ENCODE peak calls at places on chromosomes 12 and 14, in eight cellular contexts. G is HFF-Myc, Q is GM06990, W is fibroblast of lung, S is A673, I is neural crest cell, P is fibroblast of mammary gland, E is GM13976. K is an unnamed sample.
A peak's percentile ranks its signal among the peaks of the same experiment; 100 is the strongest.

GRCh38 chr12:91098942-91099341 is 12.4 kb downstream of the LUM start:
- DNase-seq in G (peak; percentile 80), Q (no peak), W (peak; percentile 95), S (no peak), I (no peak), P (peak; percentile 93), E (no peak), K (no peak)

GRCh38 chr14:78637903-78638302 is 467.7 kb downstream of the NRXN3 start:
- DNase-seq in G (no peak), Q (no peak), W (no peak), S (no peak), I (no peak), P (no peak), E (no peak), K (no peak)

GRCh38 chr14:68474741-68475140 is 318.1 kb downstream of the ZFP36L1 start:
- DNase-seq in G (no peak), Q (no peak), W (no peak), S (no peak), I (no peak), P (no peak), E (no peak), K (no peak)

GRCh38 chr12:122994781-122995502 is 14.5 kb downstream of the ARL6IP4 start:
- DNase-seq in G (no peak), Q (no peak), W (no peak), S (no peak), I (no peak), P (no peak), E (no peak), K (no peak)

GRCh38 chr14:68874746-68875155 is 81.9 kb upstream of the ZFP36L1 start:
- DNase-seq in G (no peak), Q (no peak), W (peak; percentile 28), S (no peak), I (no peak), P (no peak), E (no peak), K (no peak)

GRCh38 chr12:65879878-65880277 is 55.6 kb downstream of the HMGA2 start:
- DNase-seq in G (no peak), Q (no peak), W (peak; percentile 95), S (no peak), I (no peak), P (peak; percentile 88), E (no peak), K (no peak)

GRCh38 chr14:82366803-82367202 is 833.1 kb upstream of the SEL1L start:
- DNase-seq in G (no peak), Q (no peak), W (no peak), S (no peak), I (no peak), P (no peak), E (no peak), K (no peak)

GRCh38 chr14:99708449-99708848 is 24.4 kb downstream of the CYP46A1 start:
- DNase-seq in G (no peak), Q (no peak), W (no peak), S (no peak), I (no peak), P (no peak), E (no peak), K (no peak)

GRCh38 chr12:118424883-118425282 is 48.5 kb downstream of the SUDS3 start:
- DNase-seq in G (no peak), Q (no peak), W (no peak), S (no peak), I (no peak), P (no peak), E (no peak), K (no peak)

GRCh38 chr12:50102186-50102585 is 1.6 kb upstream of the GPD1 start:
- DNase-seq in G (no peak), Q (no peak), W (no peak), S (no peak), I (no peak), P (no peak), E (no peak), K (no peak)

GRCh38 chr12:50102648-50103309 is 1.0 kb upstream of the GPD1 start:
- DNase-seq in G (no peak), Q (no peak), W (no peak), S (no peak), I (no peak), P (peak; percentile 39), E (peak; percentile 49), K (no peak)

GRCh38 chr12:50100561-50100960 is 3.2 kb upstream of the GPD1 start:
- DNase-seq in G (no peak), Q (no peak), W (no peak), S (no peak), I (no peak), P (no peak), E (no peak), K (no peak)

GRCh38 chr12:50103351-50103750 is 457 bp upstream of the GPD1 start:
- DNase-seq in G (no peak), Q (no peak), W (no peak), S (no peak), I (no peak), P (no peak), E (no peak), K (no peak)

DNA sequence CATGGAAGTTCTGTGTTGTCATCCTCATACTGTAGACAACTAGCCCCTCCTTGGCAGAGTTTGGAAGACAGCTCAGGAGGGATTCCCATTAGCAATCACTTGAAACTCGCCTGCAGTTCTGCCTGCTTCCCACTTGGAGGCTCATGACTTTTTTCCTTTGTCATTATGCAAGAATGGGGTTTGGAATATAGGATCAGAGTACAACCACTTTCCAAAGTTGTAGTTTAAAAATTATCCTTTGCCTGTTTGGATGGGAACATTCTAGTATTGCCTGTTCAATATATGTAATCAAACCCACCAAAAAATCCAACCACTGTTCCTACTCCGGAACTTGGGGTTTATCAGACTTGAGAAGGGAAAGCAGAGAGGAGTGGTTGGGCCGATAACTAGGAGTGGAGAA is 2.1 kb upstream of the GPD1 start:
- DNase-seq in G (no peak), Q (no peak), W (peak; percentile 60), S (peak; percentile 73), I (no peak), P (peak; percentile 59), E (no peak), K (no peak)
- TF ChIP-seq CTCF in G (peak; percentile 54), Q (no peak), W (peak; percentile 75), S (peak; percentile 60), I (peak; percentile 59), P (peak; percentile 57), E (no peak), K (no peak)

GRCh38 chr14:51653096-51653814 is 1.5 kb downstream of the FRMD6 start:
- DNase-seq in G (no peak), Q (no peak), W (peak; percentile 89), S (peak; percentile 86), I (no peak), P (peak; percentile 77), E (no peak), K (peak; percentile 21)
- TF ChIP-seq CTCF in G (no peak), Q (peak; percentile 20), W (peak; percentile 56), S (peak; percentile 62), I (peak; percentile 54), P (peak; percentile 52), E (no peak), K (peak; percentile 46)

DNA sequence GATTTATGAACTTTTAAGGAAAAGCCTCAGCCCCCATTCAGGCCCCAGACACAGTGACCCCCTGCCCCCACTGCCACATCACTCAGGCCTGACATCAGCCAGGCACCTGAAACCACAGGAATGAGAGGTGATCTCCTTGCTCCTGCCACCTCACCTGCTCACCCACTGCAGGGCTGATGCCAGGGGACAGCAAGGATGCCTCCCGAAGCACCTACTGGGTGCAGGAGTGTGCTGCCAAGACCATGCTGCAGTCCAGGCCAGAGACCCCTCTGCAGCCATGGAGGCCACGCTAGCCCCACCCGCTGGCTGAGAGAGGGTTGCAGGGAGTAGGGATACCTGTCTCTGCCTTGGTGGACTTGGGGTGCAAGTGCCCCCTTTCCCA is 18.6 kb upstream of the KRT7 start:
- DNase-seq in G (no peak), Q (no peak), W (no peak), S (no peak), I (no peak), P (no peak), E (peak; percentile 26), K (no peak)
- TF ChIP-seq CTCF in G (no peak), Q (peak; percentile 13), W (peak; percentile 45), S (no peak), I (no peak), P (no peak), E (no peak), K (no peak)

GRCh38 chr12:29901585-29901984 is 117.8 kb upstream of the TMTC1 start:
- DNase-seq in G (no peak), Q (no peak), W (no peak), S (no peak), I (no peak), P (peak; percentile 1), E (no peak), K (no peak)
- TF ChIP-seq CTCF in G (no peak), Q (no peak), W (no peak), S (no peak), I (peak; percentile 19), P (peak; percentile 33), E (no peak), K (no peak)

GRCh38 chr12:7907009-7907408 is 29.0 kb downstream of the SLC2A3 start:
- DNase-seq in G (no peak), Q (no peak), W (peak; percentile 57), S (peak; percentile 73), I (peak; percentile 5), P (peak; percentile 64), E (peak; percentile 32), K (peak; percentile 59)
- TF ChIP-seq CTCF in G (peak; percentile 35), Q (peak; percentile 24), W (peak; percentile 52), S (peak; percentile 55), I (peak; percentile 61), P (peak; percentile 53), E (no peak), K (peak; percentile 33)

DNA sequence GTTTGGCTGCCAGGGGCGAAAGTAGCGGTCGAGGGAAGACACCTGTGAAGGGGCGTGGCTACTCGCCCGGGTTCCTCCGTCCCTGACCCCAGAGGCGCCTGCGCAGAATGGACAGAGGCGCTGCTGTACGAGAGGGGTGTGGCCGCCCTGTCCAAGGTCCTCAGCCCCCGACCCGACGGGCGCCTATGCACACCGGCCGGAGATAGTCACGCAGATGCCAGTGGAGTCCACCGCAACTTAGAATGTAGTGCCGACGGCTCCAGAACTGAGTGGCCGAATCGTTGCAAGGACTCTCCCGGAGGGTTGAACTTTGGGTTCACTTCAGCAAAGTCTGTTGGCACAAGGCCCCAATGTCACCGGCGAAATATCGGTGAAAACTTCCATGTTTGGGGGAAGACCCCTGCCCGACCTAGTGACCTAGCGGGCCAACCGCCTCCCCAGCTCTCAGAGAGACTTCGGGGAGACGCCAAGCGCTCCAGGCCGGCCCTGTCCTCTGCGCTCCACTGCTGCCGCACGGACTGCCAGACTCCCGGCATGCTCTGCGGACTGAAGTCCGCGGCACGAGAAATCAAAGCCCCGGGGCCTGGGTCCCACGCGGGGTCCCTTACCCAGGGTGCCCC is 539 bp upstream of the RNU6-7 start:
- DNase-seq in G (no peak), Q (peak; percentile 85), W (peak; percentile 66), S (peak; percentile 85), I (peak; percentile 75), P (peak; percentile 40), E (peak; percentile 74), K (peak; percentile 87)
- TF ChIP-seq CTCF in G (no peak), Q (no peak), W (no peak), S (no peak), I (no peak), P (no peak), E (no peak), K (no peak)

GRCh38 chr12:44317651-44318126 is 481.8 kb downstream of the TMEM117 start:
- DNase-seq in G (peak; percentile 10), Q (peak; percentile 25), W (peak; percentile 41), S (peak; percentile 81), I (no peak), P (peak; percentile 40), E (peak; percentile 24), K (no peak)
- TF ChIP-seq CTCF in G (peak; percentile 36), Q (peak; percentile 60), W (peak; percentile 58), S (peak; percentile 67), I (peak; percentile 69), P (peak; percentile 51), E (peak; percentile 41), K (peak; percentile 44)

K was measured in endothelial cell.